ENCODE peak calls at places on chromosome 22, in ten cellular contexts. G is sigmoid colon, W is spleen, V is transverse colon, Q is prostate gland, P is breast epithelium, B is stomach, L is endothelial cell of umbilical vein, N is K562, S is suprapubic skin. T is an unnamed sample.

GRCh38 chr22:44131989-44132685 is 48.6 kb upstream of the PARVG start:
- DNase-seq in G (peak), W (peak), V (no peak), Q (no peak), P (no peak), B (no peak), L (no peak), N (no peak), S (no peak), T (no peak)

GRCh38 chr22:19187716-19188563 is 9.4 kb upstream of the SLC25A1 start:
- DNase-seq in G (no peak), W (no peak), V (no peak), Q (no peak), P (no peak), B (no peak), L (no peak), N (no peak), S (no peak), T (no peak)

GRCh38 chr22:23225337-23225723 is 45.0 kb downstream of the BCR start:
- DNase-seq in G (no peak), W (peak), V (no peak), Q (no peak), P (no peak), B (no peak), L (no peak), N (peak), S (no peak), T (no peak)

GRCh38 chr22:44924724-44925123 is 85.1 kb downstream of the PHF21B start:
- DNase-seq in G (no peak), W (no peak), V (no peak), Q (no peak), P (no peak), B (no peak), L (no peak), N (no peak), S (peak), T (no peak)

GRCh38 chr22:50151571-50152537 is 18.7 kb upstream of the PANX2 start:
- DNase-seq in G (no peak), W (no peak), V (no peak), Q (no peak), P (no peak), B (no peak), L (no peak), N (no peak), S (peak), T (no peak)

GRCh38 chr22:40107756-40108437 is 69.8 kb upstream of the TNRC6B start:
- DNase-seq in G (no peak), W (no peak), V (peak), Q (peak), P (no peak), B (peak), L (no peak), N (no peak), S (no peak), T (no peak)

GRCh38 chr22:46251266-46251665 is 1.2 kb upstream of the CDPF1 start:
- DNase-seq in G (no peak), W (no peak), V (no peak), Q (no peak), P (no peak), B (no peak), L (no peak), N (no peak), S (no peak), T (no peak)

GRCh38 chr22:45604239-45604711 is 67.4 kb upstream of the ATXN10 start:
- DNase-seq in G (peak), W (no peak), V (no peak), Q (peak), P (peak), B (no peak), L (no peak), N (no peak), S (no peak), T (no peak)

GRCh38 chr22:48782326-48782725 is 1045.3 kb downstream of the BRD1 start:
- DNase-seq in G (no peak), W (no peak), V (no peak), Q (no peak), P (no peak), B (no peak), L (no peak), N (no peak), S (no peak), T (no peak)

GRCh38 chr22:45452565-45453449 is 39.3 kb downstream of the RIBC2 start:
- DNase-seq in G (no peak), W (no peak), V (no peak), Q (no peak), P (no peak), B (no peak), L (no peak), N (no peak), S (no peak), T (no peak)

GRCh38 chr22:49767355-49768062 is 60.2 kb downstream of the BRD1 start:
- DNase-seq in G (peak), W (peak), V (peak), Q (no peak), P (no peak), B (no peak), L (peak), N (peak), S (peak), T (no peak)

GRCh38 chr22:45064313-45065268 is 54.8 kb upstream of the PHF21B start:
- DNase-seq in G (no peak), W (no peak), V (no peak), Q (no peak), P (no peak), B (no peak), L (no peak), N (no peak), S (no peak), T (peak)

GRCh38 chr22:18113680-18114394 is 3.2 kb downstream of the TUBA8 start:
- DNase-seq in G (no peak), W (peak), V (no peak), Q (no peak), P (no peak), B (no peak), L (no peak), N (no peak), S (no peak), T (no peak)

GRCh38 chr22:45511847-45512261 is 9.2 kb downstream of the FBLN1 start:
- DNase-seq in G (peak), W (no peak), V (peak), Q (no peak), P (peak), B (peak), L (no peak), N (no peak), S (no peak), T (no peak)

GRCh38 chr22:39556970-39557811 is 13.4 kb upstream of the CACNA1I start:
- DNase-seq in G (no peak), W (no peak), V (no peak), Q (no peak), P (no peak), B (no peak), L (no peak), N (peak), S (no peak), T (no peak)

GRCh38 chr22:45863981-45864751 is 112.8 kb downstream of the WNT7B start:
- DNase-seq in G (peak), W (peak), V (peak), Q (peak), P (peak), B (peak), L (peak), N (peak), S (peak), T (peak)

GRCh38 chr22:48960981-48961655 is 866.6 kb downstream of the BRD1 start:
- DNase-seq in G (peak), W (peak), V (peak), Q (peak), P (peak), B (peak), L (no peak), N (no peak), S (no peak), T (no peak)

GRCh38 chr22:26484360-26484706 is 656 bp downstream of the SRRD start:
- DNase-seq in G (no peak), W (no peak), V (no peak), Q (no peak), P (no peak), B (no peak), L (no peak), N (peak), S (no peak), T (no peak)

GRCh38 chr22:22848364-22848866 is 39.2 kb upstream of the IGLL5 start:
- DNase-seq in G (no peak), W (peak), V (peak), Q (peak), P (peak), B (peak), L (peak), N (peak), S (peak), T (no peak)

GRCh38 chr22:49979587-49980264 is 19.2 kb downstream of the PIM3 start:
- DNase-seq in G (no peak), W (no peak), V (peak), Q (no peak), P (no peak), B (peak), L (peak), N (peak), S (no peak), T (no peak)

GRCh38 chr22:26399288-26399687 is 29.8 kb upstream of the ASPHD2 start:
- DNase-seq in G (no peak), W (no peak), V (no peak), Q (no peak), P (no peak), B (no peak), L (peak), N (peak), S (no peak), T (no peak)

GRCh38 chr22:22469527-22469926 is 39.0 kb downstream of the ZNF280B start:
- DNase-seq in G (no peak), W (no peak), V (no peak), Q (no peak), P (no peak), B (no peak), L (no peak), N (no peak), S (no peak), T (no peak)

GRCh38 chr22:33891992-33892391 is 28.3 kb downstream of the LARGE1 start:
- DNase-seq in G (no peak), W (no peak), V (no peak), Q (no peak), P (no peak), B (no peak), L (no peak), N (no peak), S (no peak), T (no peak)

GRCh38 chr22:49838771-49839717 is 11.4 kb upstream of the BRD1 start:
- DNase-seq in G (no peak), W (peak), V (peak), Q (no peak), P (no peak), B (no peak), L (no peak), N (no peak), S (no peak), T (no peak)

GRCh38 chr22:43829904-43830851 is 18.1 kb upstream of the EFCAB6 start:
- DNase-seq in G (peak), W (peak), V (no peak), Q (no peak), P (no peak), B (no peak), L (no peak), N (no peak), S (peak), T (no peak)

GRCh38 chr22:25658641-25659040 is 83.3 kb upstream of the MYO18B start:
- DNase-seq in G (no peak), W (no peak), V (no peak), Q (no peak), P (no peak), B (no peak), L (no peak), N (no peak), S (no peak), T (no peak)

GRCh38 chr22:19046719-19047609 is 75.2 kb downstream of the DGCR2 start:
- DNase-seq in G (no peak), W (peak), V (no peak), Q (no peak), P (no peak), B (no peak), L (no peak), N (no peak), S (no peak), T (no peak)

GRCh38 chr22:21816787-21817496 is 50.5 kb downstream of the MAPK1 start:
- DNase-seq in G (no peak), W (no peak), V (no peak), Q (no peak), P (no peak), B (no peak), L (peak), N (peak), S (no peak), T (peak)

GRCh38 chr22:46262449-46263207 is 515 bp downstream of the PKDREJ start:
- DNase-seq in G (peak), W (peak), V (peak), Q (no peak), P (no peak), B (peak), L (peak), N (no peak), S (peak), T (no peak)

GRCh38 chr22:45273452-45274075 is 11.2 kb upstream of the UPK3A start:
- DNase-seq in G (no peak), W (no peak), V (peak), Q (no peak), P (no peak), B (no peak), L (no peak), N (no peak), S (no peak), T (no peak)

GRCh38 chr22:17726561-17727243 is 47.6 kb downstream of the BID start:
- DNase-seq in G (no peak), W (no peak), V (no peak), Q (no peak), P (no peak), B (no peak), L (no peak), N (no peak), S (no peak), T (no peak)

GRCh38 chr22:35313311-35314121 is 13.8 kb downstream of the TOM1 start:
- DNase-seq in G (peak), W (peak), V (no peak), Q (no peak), P (peak), B (peak), L (peak), N (no peak), S (peak), T (no peak)

GRCh38 chr22:23037429-23038333 is 32.6 kb upstream of the GNAZ start:
- DNase-seq in G (no peak), W (no peak), V (no peak), Q (no peak), P (no peak), B (no peak), L (no peak), N (peak), S (no peak), T (no peak)

GRCh38 chr22:19022755-19023154 is 86.7 kb upstream of the PRODH start:
- DNase-seq in G (no peak), W (no peak), V (no peak), Q (no peak), P (no peak), B (no peak), L (no peak), N (peak), S (no peak), T (no peak)

GRCh38 chr22:18968011-18968749 is 32.1 kb upstream of the PRODH start:
- DNase-seq in G (no peak), W (no peak), V (no peak), Q (no peak), P (no peak), B (no peak), L (no peak), N (peak), S (no peak), T (no peak)

GRCh38 chr22:44311855-44312170 is 938 bp downstream of the SHISAL1 start:
- DNase-seq in G (no peak), W (no peak), V (no peak), Q (no peak), P (no peak), B (no peak), L (peak), N (no peak), S (no peak), T (no peak)

GRCh38 chr22:22099194-22099486 is 116.6 kb upstream of the TOP3B start:
- DNase-seq in G (no peak), W (no peak), V (no peak), Q (no peak), P (no peak), B (no peak), L (no peak), N (no peak), S (no peak), T (no peak)

GRCh38 chr22:46371623-46372226 is 36.2 kb downstream of the TRMU start:
- DNase-seq in G (no peak), W (no peak), V (no peak), Q (no peak), P (no peak), B (no peak), L (no peak), N (no peak), S (no peak), T (no peak)

GRCh38 chr22:29139965-29140782 is 65.5 kb upstream of the EMID1 start:
- DNase-seq in G (no peak), W (no peak), V (no peak), Q (peak), P (no peak), B (no peak), L (no peak), N (no peak), S (peak), T (no peak)

GRCh38 chr22:48819991-48820390 is 1007.7 kb downstream of the BRD1 start:
- DNase-seq in G (no peak), W (peak), V (no peak), Q (no peak), P (no peak), B (no peak), L (no peak), N (no peak), S (no peak), T (no peak)

GRCh38 chr22:20299736-20300136 is 20.1 kb downstream of the DGCR6L start:
- DNase-seq in G (no peak), W (peak), V (peak), Q (no peak), P (no peak), B (peak), L (peak), N (no peak), S (no peak), T (no peak)
- TF ChIP-seq POLR2A in G (no peak), W (no peak), V (no peak), Q (peak), P (no peak), B (no peak), L (no peak), N (no peak), S (no peak), T (no peak)

GRCh38 chr22:38289583-38290082 is 16.8 kb upstream of the TMEM184B start:
- DNase-seq in G (no peak), W (no peak), V (no peak), Q (no peak), P (no peak), B (no peak), L (no peak), N (no peak), S (no peak), T (no peak)
- TF ChIP-seq POLR2AphosphoS5 in G (no peak), W (peak), V (no peak), Q (no peak), P (no peak), B (no peak), L (no peak), N (no peak), S (no peak), T (peak)

GRCh38 chr22:24555496-24556253 is at the start of gene SNRPD3:
- DNase-seq in G (peak), W (peak), V (peak), Q (peak), P (peak), B (peak), L (peak), N (peak), S (peak), T (peak)

GRCh38 chr22:24554316-24555159 is at the start of gene GUCD1:
- DNase-seq in G (no peak), W (no peak), V (peak), Q (peak), P (no peak), B (peak), L (peak), N (peak), S (no peak), T (no peak)

GRCh38 chr22:24550902-24551229 is 4.1 kb downstream of the GUCD1 start:
- DNase-seq in G (no peak), W (no peak), V (no peak), Q (no peak), P (no peak), B (no peak), L (no peak), N (no peak), S (no peak), T (no peak)

GRCh38 chr22:24553597-24554315 is 1.2 kb downstream of the GUCD1 start:
- DNase-seq in G (peak), W (peak), V (peak), Q (peak), P (no peak), B (peak), L (no peak), N (no peak), S (no peak), T (no peak)

DNA sequence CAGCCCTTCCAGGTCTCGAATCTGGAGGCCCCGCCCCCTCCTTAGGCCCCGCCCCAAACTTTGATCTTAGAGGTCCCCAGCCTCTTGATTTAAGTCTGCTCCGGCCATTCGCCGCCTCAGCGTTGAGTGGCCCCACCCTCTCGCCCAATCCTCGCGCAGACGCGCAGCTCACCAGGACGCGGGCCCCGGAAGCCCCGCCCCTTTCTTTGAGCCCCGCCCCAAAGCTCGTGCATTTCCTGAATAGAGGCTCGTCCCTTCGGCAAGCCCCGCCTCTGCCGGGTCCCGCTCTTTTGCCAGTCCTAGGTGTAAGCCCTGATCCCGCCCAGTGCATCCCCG is 190 bp upstream of the GUCD1 start:
- DNase-seq in G (peak), W (peak), V (peak), Q (peak), P (peak), B (peak), L (peak), N (peak), S (peak), T (peak)
- TF ChIP-seq POLR2A in G (no peak), W (no peak), V (no peak), Q (no peak), P (no peak), B (no peak), L (no peak), N (no peak), S (no peak), T (no peak)

GRCh38 chr22:36328635-36329216 is 59.0 kb downstream of the MYH9 start:
- DNase-seq in G (peak), W (peak), V (peak), Q (peak), P (peak), B (peak), L (peak), N (peak), S (no peak), T (no peak)

GRCh38 chr22:36330127-36330526 is 57.6 kb downstream of the MYH9 start:
- DNase-seq in G (no peak), W (no peak), V (no peak), Q (no peak), P (no peak), B (no peak), L (no peak), N (no peak), S (no peak), T (no peak)

GRCh38 chr22:36330655-36331305 is 57.0 kb downstream of the MYH9 start:
- DNase-seq in G (no peak), W (peak), V (no peak), Q (peak), P (no peak), B (no peak), L (peak), N (no peak), S (no peak), T (no peak)

GRCh38 chr22:36327922-36328551 is 59.7 kb downstream of the MYH9 start:
- DNase-seq in G (peak), W (no peak), V (no peak), Q (peak), P (no peak), B (no peak), L (peak), N (no peak), S (no peak), T (no peak)

DNA sequence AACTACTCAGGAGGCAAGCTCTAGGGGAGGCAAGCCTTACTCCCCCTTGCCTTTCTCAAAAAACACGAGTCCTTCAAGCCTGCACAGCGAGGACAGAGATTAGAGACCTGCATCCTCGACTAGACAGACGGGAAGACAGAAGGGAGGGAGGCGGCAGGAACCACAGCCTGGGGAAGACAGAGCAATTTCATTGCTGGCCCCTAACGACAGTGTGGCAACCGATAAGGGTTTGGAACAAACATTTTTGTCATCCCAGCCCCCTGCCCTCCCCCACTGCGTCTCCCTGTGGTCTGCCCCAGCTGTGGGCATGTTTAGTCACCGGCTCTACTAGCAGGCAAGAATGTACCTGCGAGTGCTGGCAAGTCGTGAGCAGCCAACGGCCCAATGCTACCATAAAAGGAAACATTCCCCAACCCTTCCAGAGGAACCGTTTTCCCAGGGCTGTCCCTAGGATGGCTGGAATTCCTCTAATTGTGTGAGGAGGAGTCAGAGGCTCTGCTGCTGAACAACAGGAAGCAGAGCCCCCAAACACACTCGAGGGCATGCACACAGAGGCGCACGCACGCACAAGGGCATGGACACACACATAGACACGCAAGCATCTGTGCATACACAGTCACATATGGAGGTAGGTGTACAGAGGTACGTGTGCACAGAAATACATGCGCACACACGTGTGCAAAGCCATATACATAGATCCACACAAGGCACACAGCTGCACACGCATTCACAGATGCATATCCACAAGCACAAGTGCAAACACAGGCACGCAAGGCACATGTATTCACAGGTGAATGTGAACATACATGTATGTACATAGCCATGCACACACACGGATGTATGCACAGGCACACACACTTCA is 58.3 kb downstream of the MYH9 start:
- DNase-seq in G (no peak), W (peak), V (peak), Q (peak), P (peak), B (peak), L (peak), N (peak), S (no peak), T (no peak)
- TF ChIP-seq POLR2AphosphoS5 in G (peak), W (peak), V (peak), Q (peak), P (peak), B (peak), L (peak), N (no peak), S (no peak), T (no peak)